ENCODE peak calls at places on chromosomes 6 and 20, in nine cellular contexts. W is transverse colon, J is fibroblast of villous mesenchyme, P is mucosa of descending colon, C is DND-41, O is GM23338, A is AG09309, G is stomach, I is epithelial cell of esophagus. H is an unnamed sample.

GRCh38 chr20:16806886-16807285 is 58.7 kb downstream of the OTOR start:
- DNase-seq in W (no peak), J (no peak), P (no peak), C (no peak), O (no peak), A (no peak), G (no peak), I (no peak), H (no peak)

GRCh38 chr20:4708856-4709255 is 12.9 kb upstream of the PRND start:
- DNase-seq in W (no peak), J (no peak), P (no peak), C (no peak), O (no peak), A (no peak), G (no peak), I (no peak), H (no peak)

GRCh38 chr20:46277602-46278001 is 30.7 kb downstream of the CDH22 start:
- DNase-seq in W (no peak), J (no peak), P (no peak), C (no peak), O (peak), A (no peak), G (no peak), I (no peak), H (no peak)

GRCh38 chr6:43865947-43866346 is 95.9 kb downstream of the VEGFA start:
- DNase-seq in W (no peak), J (peak), P (no peak), C (no peak), O (no peak), A (no peak), G (no peak), I (no peak), H (no peak)

GRCh38 chr20:45374101-45374467 is 4.0 kb downstream of the TP53TG5 start:
- DNase-seq in W (no peak), J (no peak), P (no peak), C (no peak), O (no peak), A (no peak), G (no peak), I (no peak), H (no peak)

GRCh38 chr20:15236812-15237211 is 899.4 kb upstream of the FLRT3 start:
- DNase-seq in W (peak), J (peak), P (peak), C (peak), O (peak), A (no peak), G (peak), I (peak), H (no peak)

GRCh38 chr6:138590796-138591709 is 91.8 kb upstream of the NHSL1 start:
- DNase-seq in W (peak), J (peak), P (no peak), C (peak), O (peak), A (peak), G (peak), I (peak), H (no peak)

GRCh38 chr6:150766201-150766997 is 99.1 kb upstream of the MTHFD1L start:
- DNase-seq in W (no peak), J (no peak), P (no peak), C (no peak), O (no peak), A (no peak), G (no peak), I (no peak), H (no peak)

GRCh38 chr6:142845143-142845571 is 99.8 kb downstream of the HIVEP2 start:
- DNase-seq in W (no peak), J (no peak), P (no peak), C (no peak), O (no peak), A (no peak), G (no peak), I (peak), H (no peak)

GRCh38 chr20:34311118-34312023 is 8.2 kb upstream of the AHCY start:
- DNase-seq in W (peak), J (no peak), P (peak), C (no peak), O (peak), A (no peak), G (peak), I (no peak), H (no peak)

GRCh38 chr6:106790146-106790770 is 160.9 kb downstream of the QRSL1 start:
- DNase-seq in W (no peak), J (no peak), P (no peak), C (no peak), O (no peak), A (no peak), G (no peak), I (no peak), H (no peak)

GRCh38 chr6:14734416-14735340 is 511.2 kb upstream of the JARID2 start:
- DNase-seq in W (no peak), J (peak), P (no peak), C (no peak), O (no peak), A (peak), G (no peak), I (peak), H (no peak)

GRCh38 chr6:16041327-16041726 is 87.6 kb upstream of the MYLIP start:
- DNase-seq in W (no peak), J (no peak), P (no peak), C (no peak), O (no peak), A (no peak), G (no peak), I (no peak), H (no peak)

GRCh38 chr6:43669050-43669921 is 18.3 kb downstream of the MRPS18A start:
- DNase-seq in W (no peak), J (peak), P (peak), C (no peak), O (peak), A (no peak), G (peak), I (peak), H (peak)

GRCh38 chr20:14093652-14094051 is 98.3 kb downstream of the MACROD2 start:
- DNase-seq in W (no peak), J (no peak), P (no peak), C (no peak), O (no peak), A (no peak), G (peak), I (no peak), H (no peak)

GRCh38 chr6:5085638-5086293 is 625 bp downstream of the PPP1R3G start:
- DNase-seq in W (peak), J (peak), P (peak), C (no peak), O (peak), A (no peak), G (no peak), I (peak), H (no peak)

GRCh38 chr6:96626749-96627353 is 63.9 kb downstream of the FHL5 start:
- DNase-seq in W (no peak), J (peak), P (no peak), C (no peak), O (peak), A (peak), G (no peak), I (peak), H (no peak)

GRCh38 chr6:16295060-16295459 is 56.7 kb downstream of the GMPR start:
- DNase-seq in W (no peak), J (no peak), P (no peak), C (no peak), O (no peak), A (no peak), G (no peak), I (no peak), H (no peak)

GRCh38 chr6:128848169-128848935 is 34.6 kb upstream of the LAMA2 start:
- DNase-seq in W (no peak), J (peak), P (no peak), C (no peak), O (peak), A (no peak), G (no peak), I (no peak), H (no peak)

GRCh38 chr20:33554914-33555420 is 65.1 kb downstream of the CBFA2T2 start:
- DNase-seq in W (no peak), J (peak), P (no peak), C (peak), O (peak), A (peak), G (no peak), I (peak), H (peak)

GRCh38 chr20:48632825-48633619 is 194.8 kb downstream of the PREX1 start:
- DNase-seq in W (no peak), J (no peak), P (peak), C (no peak), O (no peak), A (no peak), G (no peak), I (no peak), H (no peak)

GRCh38 chr20:44264287-44264686 is 17.2 kb downstream of the GDAP1L1 start:
- DNase-seq in W (no peak), J (no peak), P (no peak), C (peak), O (peak), A (no peak), G (no peak), I (peak), H (no peak)

GRCh38 chr20:25749667-25750066 is 53.0 kb upstream of the ZNF337 start:
- DNase-seq in W (no peak), J (no peak), P (no peak), C (no peak), O (no peak), A (no peak), G (no peak), I (no peak), H (no peak)

GRCh38 chr6:122620902-122621301 is 10.7 kb downstream of the PKIB start:
- DNase-seq in W (no peak), J (peak), P (no peak), C (no peak), O (no peak), A (no peak), G (no peak), I (peak), H (peak)

GRCh38 chr20:44914924-44915323 is 5.1 kb downstream of the PABPC1L start:
- DNase-seq in W (no peak), J (no peak), P (no peak), C (no peak), O (no peak), A (no peak), G (no peak), I (no peak), H (no peak)

GRCh38 chr6:10418862-10419748 is 4.2 kb upstream of the TFAP2A start:
- DNase-seq in W (no peak), J (no peak), P (peak), C (no peak), O (peak), A (no peak), G (no peak), I (peak), H (no peak)

DNA sequence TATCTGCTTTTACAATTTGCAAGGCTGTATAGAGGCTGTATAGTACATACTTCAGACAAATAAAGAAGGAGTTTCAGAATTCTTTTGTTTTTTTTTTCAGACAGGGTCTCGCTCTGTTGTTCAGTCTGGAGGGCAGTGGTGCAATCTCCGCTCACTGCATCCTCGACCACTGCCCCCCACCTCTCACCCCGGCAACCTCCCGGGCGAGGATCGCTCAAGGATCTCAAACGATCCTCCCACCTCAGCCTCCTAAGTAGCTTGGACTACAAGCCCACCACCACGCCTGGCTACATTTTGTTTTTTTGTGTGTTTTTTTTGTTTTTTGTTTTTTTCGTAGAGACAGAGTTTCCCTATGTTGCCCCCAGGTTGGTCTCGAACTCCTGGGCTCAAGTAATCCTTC is 1.8 kb downstream of the FASTKD5 start:
- DNase-seq in W (no peak), J (no peak), P (no peak), C (no peak), O (no peak), A (no peak), G (no peak), I (no peak), H (no peak)
- H3K4me3 ChIP-seq in W (no peak), J (peak), P (no peak), C (peak), O (peak), A (no peak), G (no peak), I (peak), H (no peak)

GRCh38 chr6:72386324-72386723 is 235.5 kb upstream of the KCNQ5 start:
- DNase-seq in W (no peak), J (no peak), P (no peak), C (no peak), O (no peak), A (no peak), G (no peak), I (peak), H (no peak)
- H3K4me3 ChIP-seq in W (no peak), J (no peak), P (no peak), C (no peak), O (no peak), A (no peak), G (no peak), I (no peak), H (peak)

GRCh38 chr20:59145247-59145925 is 18.2 kb upstream of the ZNF831 start:
- DNase-seq in W (no peak), J (no peak), P (no peak), C (no peak), O (no peak), A (no peak), G (no peak), I (no peak), H (no peak)

GRCh38 chr20:59144831-59145196 is 18.8 kb upstream of the ZNF831 start:
- DNase-seq in W (no peak), J (no peak), P (no peak), C (no peak), O (no peak), A (no peak), G (no peak), I (no peak), H (no peak)

GRCh38 chr20:59143326-59143725 is 20.3 kb upstream of the ZNF831 start:
- DNase-seq in W (no peak), J (no peak), P (no peak), C (no peak), O (no peak), A (no peak), G (no peak), I (no peak), H (no peak)

GRCh38 chr20:59145926-59146800 is 17.5 kb upstream of the ZNF831 start:
- DNase-seq in W (no peak), J (no peak), P (no peak), C (no peak), O (no peak), A (no peak), G (no peak), I (no peak), H (no peak)

DNA sequence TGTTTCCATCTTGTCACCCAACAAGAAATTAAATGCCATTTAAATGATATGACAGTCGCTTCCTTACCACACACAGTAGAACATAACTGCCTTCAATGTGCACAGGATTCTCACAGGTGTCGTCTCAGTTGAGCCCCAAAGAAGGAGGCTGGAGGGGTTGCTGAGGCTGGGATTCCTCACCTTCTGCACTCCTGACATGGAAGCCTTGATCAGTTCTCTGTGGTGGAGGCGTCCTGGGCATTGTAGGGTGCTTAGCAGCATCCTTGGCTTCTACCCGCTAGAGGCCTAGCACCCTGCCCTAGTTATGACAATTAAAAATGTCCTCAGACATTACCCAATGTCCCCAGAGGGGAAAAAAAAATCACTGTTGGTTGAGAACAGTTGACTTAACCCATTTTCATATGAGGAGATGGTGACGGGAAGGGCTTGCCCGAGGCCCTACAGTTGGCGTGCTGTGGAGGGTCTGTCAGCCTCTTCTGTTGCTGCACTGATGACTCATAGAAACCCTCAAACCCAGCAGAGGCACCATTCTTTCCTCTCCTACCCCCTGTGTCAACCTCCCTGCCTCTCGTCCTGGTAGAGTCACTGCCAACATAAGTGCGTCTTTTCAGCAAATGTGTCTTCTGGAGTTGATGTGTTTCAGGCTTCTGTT is 19.3 kb upstream of the ZNF831 start:
- DNase-seq in W (no peak), J (no peak), P (no peak), C (no peak), O (no peak), A (no peak), G (no peak), I (no peak), H (no peak)
- H3K4me3 ChIP-seq in W (no peak), J (no peak), P (no peak), C (no peak), O (no peak), A (no peak), G (no peak), I (no peak), H (no peak)

GRCh38 chr20:63861365-63861934 is at the start of gene ABHD16B:
- DNase-seq in W (no peak), J (no peak), P (no peak), C (no peak), O (no peak), A (no peak), G (no peak), I (no peak), H (no peak)

GRCh38 chr20:63863798-63864544 is 1.1 kb upstream of the TPD52L2 start:
- DNase-seq in W (peak), J (peak), P (peak), C (peak), O (peak), A (peak), G (peak), I (peak), H (no peak)

GRCh38 chr20:63861981-63862901 is 943 bp downstream of the ABHD16B start:
- DNase-seq in W (no peak), J (no peak), P (peak), C (no peak), O (no peak), A (no peak), G (no peak), I (no peak), H (no peak)

GRCh38 chr20:63864545-63864977 is 509 bp upstream of the TPD52L2 start:
- DNase-seq in W (no peak), J (no peak), P (no peak), C (no peak), O (no peak), A (no peak), G (no peak), I (no peak), H (no peak)

DNA sequence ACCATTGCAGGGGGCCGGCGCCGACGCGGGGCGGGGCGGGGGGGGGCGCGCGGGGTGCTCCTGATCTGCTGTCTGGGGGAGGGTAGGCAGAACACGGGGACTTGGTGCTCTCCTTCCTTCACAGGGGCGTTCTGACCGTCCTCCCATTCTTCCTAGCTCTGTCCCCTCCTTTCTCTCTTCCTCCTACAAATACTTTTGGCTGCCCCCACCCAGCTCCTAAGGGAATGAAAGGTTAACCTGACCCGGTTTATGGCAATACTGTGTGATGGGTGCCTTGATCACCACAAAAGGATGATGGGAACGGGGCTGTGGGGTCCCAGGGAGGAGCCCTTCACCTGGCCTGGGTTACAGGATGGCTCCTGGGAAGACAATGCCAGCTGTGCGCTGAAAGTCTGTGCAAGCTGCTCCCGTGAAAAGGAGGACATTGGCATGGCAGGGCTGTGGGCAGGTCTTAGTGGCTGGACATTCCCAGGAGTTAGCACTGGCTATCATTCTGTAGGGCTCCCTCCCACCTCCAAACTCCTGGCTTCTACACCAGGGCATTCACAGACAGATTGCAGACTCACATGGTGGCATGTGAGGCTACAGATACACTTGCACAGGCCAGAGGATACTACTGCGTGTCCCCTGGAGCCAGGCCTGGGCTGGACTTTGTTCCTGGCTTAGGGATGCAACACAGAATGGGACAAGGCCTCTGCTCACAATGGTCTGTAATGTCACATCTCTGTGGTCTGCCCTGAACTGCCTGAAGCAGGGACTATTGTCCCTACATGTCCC is 1.9 kb upstream of the TPD52L2 start:
- DNase-seq in W (no peak), J (no peak), P (no peak), C (no peak), O (no peak), A (no peak), G (no peak), I (no peak), H (no peak)
- H3K4me3 ChIP-seq in W (no peak), J (peak), P (no peak), C (peak), O (peak), A (peak), G (peak), I (peak), H (peak)

DNA sequence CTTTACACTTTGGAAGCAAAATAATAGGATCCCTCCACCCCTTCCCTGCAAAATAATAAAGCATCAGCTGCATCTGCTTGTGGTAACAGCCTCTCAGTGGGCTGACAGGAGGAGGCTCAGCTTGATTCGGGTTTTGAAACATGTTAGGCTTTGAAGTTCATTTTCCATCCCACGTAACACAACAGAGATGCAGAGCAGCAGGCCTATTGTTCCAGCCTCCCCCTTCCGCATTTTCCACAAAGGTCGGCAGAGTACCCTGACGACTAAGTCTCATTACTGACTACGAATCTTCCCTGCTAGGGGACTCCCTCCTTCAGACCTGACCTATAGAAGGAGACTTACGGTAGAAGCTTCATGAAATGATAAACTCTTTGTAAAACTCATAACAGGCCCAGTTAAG is 99.0 kb downstream of the ALDH8A1 start:
- DNase-seq in W (no peak), J (peak), P (no peak), C (no peak), O (peak), A (no peak), G (no peak), I (no peak), H (no peak)
- H3K4me3 ChIP-seq in W (no peak), J (no peak), P (no peak), C (no peak), O (no peak), A (no peak), G (no peak), I (no peak), H (no peak)

GRCh38 chr20:63808145-63808724 is 22.8 kb downstream of the ZBTB46 start:
- DNase-seq in W (no peak), J (no peak), P (no peak), C (no peak), O (no peak), A (no peak), G (no peak), I (no peak), H (no peak)
- H3K4me3 ChIP-seq in W (no peak), J (peak), P (no peak), C (no peak), O (no peak), A (no peak), G (no peak), I (no peak), H (no peak)